ENCODE peak calls at places on chromosomes 12 and 14, in six cellular contexts. One of them, this sample, is unnamed.

GRCh38 chr12:49296836-49297694 is 2.1 kb downstream of the PRPH start:
- DNase-seq in HEK293T: peak
- DNase-seq in A549: peak
- DNase-seq in K562: peak
- DNase-seq in GM12878: no peak
- DNase-seq in IMR-90: no peak
- DNase-seq in this sample: peak

GRCh38 chr14:94041551-94042346 is 15.6 kb downstream of the OTUB2 start:
- DNase-seq in A549: no peak
- DNase-seq in K562: no peak
- DNase-seq in GM12878: no peak
- DNase-seq in IMR-90: peak
- DNase-seq in HEK293T: no peak
- DNase-seq in this sample: peak

GRCh38 chr12:3564861-3565260 is 73.9 kb downstream of the PRMT8 start:
- DNase-seq in A549: no peak
- DNase-seq in K562: no peak
- DNase-seq in IMR-90: no peak
- DNase-seq in GM12878: no peak
- DNase-seq in HEK293T: no peak
- DNase-seq in this sample: no peak

GRCh38 chr14:100305446-100306255 is 593 bp downstream of the SLC25A29 start:
- DNase-seq in A549: peak
- DNase-seq in HEK293T: no peak
- DNase-seq in GM12878: no peak
- DNase-seq in K562: peak
- DNase-seq in IMR-90: no peak
- DNase-seq in this sample: no peak

GRCh38 chr14:71395151-71395604 is 487.9 kb downstream of the PCNX1 start:
- DNase-seq in K562: no peak
- DNase-seq in HEK293T: no peak
- DNase-seq in A549: no peak
- DNase-seq in IMR-90: no peak
- DNase-seq in GM12878: no peak
- DNase-seq in this sample: no peak

GRCh38 chr12:67916266-67916970 is 72.8 kb upstream of the IFNG-AS1 start:
- DNase-seq in A549: no peak
- DNase-seq in K562: no peak
- DNase-seq in HEK293T: no peak
- DNase-seq in IMR-90: peak
- DNase-seq in GM12878: no peak
- DNase-seq in this sample: no peak

GRCh38 chr14:95008445-95009217 is 148.7 kb downstream of the DICER1 start:
- DNase-seq in GM12878: no peak
- DNase-seq in HEK293T: no peak
- DNase-seq in K562: no peak
- DNase-seq in IMR-90: no peak
- DNase-seq in A549: no peak
- DNase-seq in this sample: no peak

GRCh38 chr12:3885179-3886094 is 12.2 kb upstream of the PARP11 start:
- DNase-seq in IMR-90: peak
- DNase-seq in A549: peak
- DNase-seq in K562: peak
- DNase-seq in GM12878: no peak
- DNase-seq in HEK293T: peak
- DNase-seq in this sample: peak

GRCh38 chr14:54652188-54652889 is 85.4 kb downstream of the SAMD4A start:
- DNase-seq in GM12878: no peak
- DNase-seq in IMR-90: peak
- DNase-seq in K562: no peak
- DNase-seq in A549: peak
- DNase-seq in HEK293T: peak
- DNase-seq in this sample: peak

GRCh38 chr14:33516898-33517436 is 433.9 kb downstream of the EGLN3 start:
- DNase-seq in K562: no peak
- DNase-seq in GM12878: no peak
- DNase-seq in HEK293T: no peak
- DNase-seq in A549: no peak
- DNase-seq in IMR-90: no peak
- DNase-seq in this sample: no peak

GRCh38 chr14:93231129-93231979 is 24.3 kb downstream of the UBR7 start:
- DNase-seq in IMR-90: peak
- DNase-seq in GM12878: no peak
- DNase-seq in K562: no peak
- DNase-seq in HEK293T: no peak
- DNase-seq in A549: peak
- DNase-seq in this sample: no peak

GRCh38 chr12:69947123-69947522 is 122.1 kb downstream of the MYRFL start:
- DNase-seq in K562: no peak
- DNase-seq in HEK293T: no peak
- DNase-seq in GM12878: no peak
- DNase-seq in IMR-90: no peak
- DNase-seq in A549: no peak
- DNase-seq in this sample: no peak

DNA sequence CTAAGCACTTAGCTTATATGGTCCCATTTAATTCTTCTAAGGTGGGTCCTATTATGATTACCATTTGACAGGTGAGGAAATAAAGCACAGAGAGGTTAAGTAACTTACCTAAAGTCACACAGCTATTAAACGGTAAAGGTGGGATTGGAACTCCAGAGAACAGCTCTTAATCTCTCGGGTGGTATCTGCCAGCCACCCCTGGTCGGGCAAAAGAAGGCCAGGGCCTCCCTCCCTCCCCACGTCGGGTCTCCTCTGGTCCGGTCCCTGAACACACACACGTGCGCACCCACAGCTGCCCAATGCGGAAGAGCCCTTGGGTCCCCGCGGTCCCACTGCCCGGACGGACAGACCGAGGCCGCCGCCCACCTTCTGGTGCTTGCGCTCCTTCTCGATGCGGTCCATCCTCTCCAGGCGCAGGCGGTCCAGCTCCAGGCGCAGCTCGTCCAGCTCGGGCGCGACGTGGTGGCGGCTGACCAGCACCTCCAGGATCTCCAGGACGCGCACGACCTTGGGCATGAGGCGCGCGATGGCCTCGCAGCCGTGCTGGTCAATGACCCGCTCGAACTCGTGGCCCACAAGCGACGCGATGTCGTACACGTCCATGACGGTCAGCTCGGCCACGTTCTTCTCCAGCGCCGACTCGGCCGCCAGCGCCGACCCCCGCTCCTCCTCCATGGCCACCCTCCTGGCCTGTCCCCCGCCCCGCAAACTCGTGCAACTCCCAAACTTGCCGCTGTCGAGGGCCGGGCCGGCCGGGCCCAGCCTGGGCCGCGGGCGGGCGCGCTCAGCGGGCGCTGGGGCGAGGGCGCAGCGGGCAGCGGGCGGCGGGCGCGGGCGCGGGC is 490 bp downstream of the RILPL1 start:
- DNase-seq in HEK293T: peak
- DNase-seq in K562: peak
- DNase-seq in GM12878: no peak
- DNase-seq in IMR-90: peak
- DNase-seq in A549: peak
- DNase-seq in this sample: peak
- TF ChIP-seq BHLHE40 in HEK293T: no peak
- TF ChIP-seq BHLHE40 in K562: peak
- TF ChIP-seq BHLHE40 in GM12878: no peak
- TF ChIP-seq BHLHE40 in IMR-90: no peak
- TF ChIP-seq BHLHE40 in A549: no peak
- TF ChIP-seq BHLHE40 in this sample: no peak

GRCh38 chr12:2341871-2342270 is 289.1 kb downstream of the CACNA1C start:
- DNase-seq in GM12878: no peak
- DNase-seq in HEK293T: no peak
- DNase-seq in IMR-90: peak
- DNase-seq in A549: no peak
- DNase-seq in K562: no peak
- DNase-seq in this sample: no peak
- TF ChIP-seq BHLHE40 in GM12878: no peak
- TF ChIP-seq BHLHE40 in HEK293T: no peak
- TF ChIP-seq BHLHE40 in IMR-90: peak
- TF ChIP-seq BHLHE40 in A549: no peak
- TF ChIP-seq BHLHE40 in K562: no peak
- TF ChIP-seq BHLHE40 in this sample: no peak

GRCh38 chr12:77957034-77957433 is 126.3 kb downstream of the NAV3 start:
- DNase-seq in IMR-90: no peak
- DNase-seq in K562: no peak
- DNase-seq in GM12878: no peak
- DNase-seq in HEK293T: no peak
- DNase-seq in A549: no peak
- DNase-seq in this sample: no peak

GRCh38 chr12:77953515-77953914 is 122.8 kb downstream of the NAV3 start:
- DNase-seq in GM12878: no peak
- DNase-seq in IMR-90: no peak
- DNase-seq in HEK293T: no peak
- DNase-seq in A549: no peak
- DNase-seq in K562: no peak
- DNase-seq in this sample: no peak

GRCh38 chr12:77954156-77954555 is 123.5 kb downstream of the NAV3 start:
- DNase-seq in IMR-90: peak
- DNase-seq in GM12878: no peak
- DNase-seq in A549: no peak
- DNase-seq in K562: no peak
- DNase-seq in HEK293T: no peak
- DNase-seq in this sample: no peak
- TF ChIP-seq BHLHE40 in IMR-90: no peak
- TF ChIP-seq BHLHE40 in GM12878: no peak
- TF ChIP-seq BHLHE40 in A549: no peak
- TF ChIP-seq BHLHE40 in K562: no peak
- TF ChIP-seq BHLHE40 in HEK293T: no peak
- TF ChIP-seq BHLHE40 in this sample: no peak

GRCh38 chr12:24739094-24739779 is 209.7 kb downstream of the BCAT1 start:
- DNase-seq in K562: no peak
- DNase-seq in GM12878: no peak
- DNase-seq in IMR-90: no peak
- DNase-seq in HEK293T: no peak
- DNase-seq in A549: no peak
- DNase-seq in this sample: no peak

GRCh38 chr12:24742378-24742777 is 206.5 kb downstream of the BCAT1 start:
- DNase-seq in GM12878: peak
- DNase-seq in A549: no peak
- DNase-seq in HEK293T: no peak
- DNase-seq in K562: peak
- DNase-seq in IMR-90: no peak
- DNase-seq in this sample: no peak

GRCh38 chr12:24743891-24744793 is 204.8 kb downstream of the BCAT1 start:
- DNase-seq in IMR-90: no peak
- DNase-seq in K562: peak
- DNase-seq in A549: no peak
- DNase-seq in HEK293T: no peak
- DNase-seq in GM12878: no peak
- DNase-seq in this sample: no peak

GRCh38 chr12:24738436-24738835 is 210.5 kb downstream of the BCAT1 start:
- DNase-seq in K562: no peak
- DNase-seq in A549: no peak
- DNase-seq in IMR-90: peak
- DNase-seq in HEK293T: no peak
- DNase-seq in GM12878: no peak
- DNase-seq in this sample: no peak

GRCh38 chr12:24741216-24741615 is 207.7 kb downstream of the BCAT1 start:
- DNase-seq in IMR-90: no peak
- DNase-seq in K562: no peak
- DNase-seq in A549: no peak
- DNase-seq in GM12878: peak
- DNase-seq in HEK293T: no peak
- DNase-seq in this sample: no peak
- TF ChIP-seq BHLHE40 in IMR-90: no peak
- TF ChIP-seq BHLHE40 in K562: no peak
- TF ChIP-seq BHLHE40 in A549: no peak
- TF ChIP-seq BHLHE40 in GM12878: peak
- TF ChIP-seq BHLHE40 in HEK293T: no peak
- TF ChIP-seq BHLHE40 in this sample: no peak